ENCODE peak calls at places on chromosome 9, in eight cellular contexts. H, Z, G, V, L, X, C and W are unnamed samples. For H3K4me1 and H3K36me3, the result is how much of the 10 kb centered on the place peaks cover.

GRCh38 chr9:2785060-2785459 is 58.8 kb downstream of the PUM3 start:
- DNase-seq in H (no peak), Z (no peak), G (no peak), V (no peak), L (no peak), X (peak), C (no peak), W (no peak)

GRCh38 chr9:109640232-109641078 is 139.5 kb upstream of the PALM2AKAP2 start:
- DNase-seq in H (peak), Z (peak), G (peak), V (peak), L (peak), X (peak), C (peak), W (peak)

GRCh38 chr9:136720251-136720886 is 8.0 kb downstream of the DIPK1B start:
- DNase-seq in H (no peak), Z (no peak), G (no peak), V (no peak), L (no peak), X (no peak), C (no peak), W (peak)

GRCh38 chr9:131361202-131361833 is 32.6 kb upstream of the PRRC2B start:
- DNase-seq in H (peak), Z (peak), G (peak), V (no peak), L (no peak), X (no peak), C (peak), W (no peak)

GRCh38 chr9:135036861-135037465 is 50.5 kb upstream of the OLFM1 start:
- DNase-seq in H (no peak), Z (no peak), G (no peak), V (peak), L (no peak), X (no peak), C (no peak), W (no peak)

GRCh38 chr9:136694865-136695247 is 7.6 kb upstream of the AGPAT2 start:
- DNase-seq in H (no peak), Z (no peak), G (no peak), V (no peak), L (no peak), X (no peak), C (no peak), W (no peak)

GRCh38 chr9:33737811-33738606 is 57.4 kb upstream of the PRSS3 start:
- DNase-seq in H (no peak), Z (peak), G (peak), V (no peak), L (peak), X (peak), C (peak), W (peak)

GRCh38 chr9:135492886-135493669 is 7.4 kb upstream of the MRPS2 start:
- DNase-seq in H (no peak), Z (no peak), G (no peak), V (no peak), L (no peak), X (no peak), C (no peak), W (no peak)

GRCh38 chr9:6975198-6975597 is 217.4 kb downstream of the KDM4C start:
- DNase-seq in H (no peak), Z (no peak), G (no peak), V (no peak), L (no peak), X (no peak), C (no peak), W (no peak)

GRCh38 chr9:96304230-96304629 is 2.3 kb upstream of the HSD17B3 start:
- DNase-seq in H (no peak), Z (no peak), G (no peak), V (no peak), L (no peak), X (no peak), C (no peak), W (no peak)

GRCh38 chr9:8391566-8391965 is 592.0 kb upstream of the DMAC1 start:
- DNase-seq in H (no peak), Z (no peak), G (no peak), V (no peak), L (no peak), X (no peak), C (no peak), W (no peak)

GRCh38 chr9:3410461-3410860 is 115.3 kb downstream of the RFX3 start:
- DNase-seq in H (no peak), Z (no peak), G (no peak), V (no peak), L (no peak), X (no peak), C (no peak), W (no peak)

GRCh38 chr9:72524820-72525539 is 3.6 kb downstream of the TMC1 start:
- DNase-seq in H (peak), Z (peak), G (no peak), V (peak), L (no peak), X (peak), C (peak), W (peak)

GRCh38 chr9:3758816-3759576 is 233.2 kb upstream of the RFX3 start:
- DNase-seq in H (no peak), Z (no peak), G (no peak), V (no peak), L (no peak), X (peak), C (no peak), W (no peak)

GRCh38 chr9:74662616-74663015 is 165.5 kb downstream of the RORB start:
- DNase-seq in H (no peak), Z (no peak), G (no peak), V (no peak), L (no peak), X (no peak), C (no peak), W (no peak)

GRCh38 chr9:109456811-109457210 is 41.3 kb downstream of the PTPN3 start:
- DNase-seq in H (no peak), Z (no peak), G (no peak), V (no peak), L (no peak), X (no peak), C (no peak), W (no peak)

GRCh38 chr9:83441390-83441789 is 96.8 kb downstream of the FRMD3 start:
- DNase-seq in H (no peak), Z (no peak), G (no peak), V (no peak), L (no peak), X (no peak), C (no peak), W (no peak)

GRCh38 chr9:20760246-20760901 is 76.3 kb downstream of the FOCAD start:
- DNase-seq in H (no peak), Z (peak), G (no peak), V (no peak), L (no peak), X (no peak), C (no peak), W (no peak)

GRCh38 chr9:82124090-82124489 is 135.5 kb downstream of the SPATA31D1 start:
- DNase-seq in H (no peak), Z (peak), G (no peak), V (no peak), L (no peak), X (peak), C (no peak), W (no peak)

GRCh38 chr9:12849486-12850010 is 74.7 kb downstream of the LURAP1L start:
- DNase-seq in H (no peak), Z (no peak), G (no peak), V (no peak), L (no peak), X (peak), C (no peak), W (no peak)

GRCh38 chr9:133003671-133004090 is 25.2 kb downstream of the GFI1B start:
- DNase-seq in H (peak), Z (no peak), G (no peak), V (no peak), L (peak), X (no peak), C (no peak), W (peak)

GRCh38 chr9:86546712-86547111 is 192.5 kb upstream of the TUT7 start:
- DNase-seq in H (no peak), Z (no peak), G (no peak), V (no peak), L (no peak), X (peak), C (no peak), W (no peak)

GRCh38 chr9:124126571-124127289 is 115.2 kb downstream of the LHX2 start:
- DNase-seq in H (peak), Z (peak), G (peak), V (peak), L (peak), X (peak), C (peak), W (peak)

GRCh38 chr9:12730198-12730597 is 37.0 kb downstream of the TYRP1 start:
- DNase-seq in H (no peak), Z (no peak), G (no peak), V (no peak), L (peak), X (no peak), C (no peak), W (no peak)

GRCh38 chr9:123996731-123997421 is 14.7 kb upstream of the LHX2 start:
- DNase-seq in H (peak), Z (peak), G (peak), V (no peak), L (no peak), X (no peak), C (no peak), W (peak)

GRCh38 chr9:72533322-72533721 is 11.9 kb downstream of the TMC1 start:
- DNase-seq in H (no peak), Z (peak), G (no peak), V (no peak), L (no peak), X (no peak), C (no peak), W (no peak)

GRCh38 chr9:115945009-115945431 is 208.6 kb upstream of the PAPPA start:
- DNase-seq in H (peak), Z (no peak), G (no peak), V (peak), L (no peak), X (no peak), C (no peak), W (no peak)

GRCh38 chr9:100602302-100602930 is 24.5 kb downstream of the CAVIN4 start:
- DNase-seq in H (no peak), Z (peak), G (no peak), V (no peak), L (peak), X (peak), C (no peak), W (peak)

GRCh38 chr9:26947736-26948135 is 694 bp upstream of the PLAA start:
- DNase-seq in H (no peak), Z (no peak), G (no peak), V (no peak), L (no peak), X (no peak), C (no peak), W (peak)

GRCh38 chr9:98886691-98887229 is 56.9 kb upstream of the COL15A1 start:
- DNase-seq in H (no peak), Z (no peak), G (no peak), V (peak), L (no peak), X (no peak), C (no peak), W (no peak)

GRCh38 chr9:84857224-84857623 is 187.7 kb downstream of the NTRK2 start:
- DNase-seq in H (no peak), Z (no peak), G (no peak), V (no peak), L (no peak), X (no peak), C (no peak), W (no peak)

GRCh38 chr9:129697111-129697955 is 31.9 kb downstream of the PRRX2 start:
- DNase-seq in H (peak), Z (no peak), G (peak), V (peak), L (peak), X (peak), C (peak), W (peak)

GRCh38 chr9:1222511-1222910 is 172.4 kb downstream of the DMRT2 start:
- DNase-seq in H (no peak), Z (no peak), G (no peak), V (no peak), L (no peak), X (peak), C (no peak), W (no peak)

GRCh38 chr9:121888438-121888775 is 204.7 kb downstream of the TTLL11 start:
- DNase-seq in H (no peak), Z (no peak), G (no peak), V (no peak), L (no peak), X (peak), C (no peak), W (no peak)

GRCh38 chr9:111661802-111662491 is 542 bp downstream of the GNG10 start:
- DNase-seq in H (peak), Z (peak), G (peak), V (peak), L (peak), X (peak), C (peak), W (peak)

GRCh38 chr9:19948021-19948420 is 159.2 kb upstream of the SLC24A2 start:
- DNase-seq in H (no peak), Z (no peak), G (no peak), V (no peak), L (no peak), X (no peak), C (no peak), W (no peak)

GRCh38 chr9:127874301-127875216 is 2.9 kb downstream of the AK1 start:
- DNase-seq in H (no peak), Z (peak), G (no peak), V (no peak), L (no peak), X (no peak), C (no peak), W (no peak)

GRCh38 chr9:16191237-16191636 is 638.4 kb downstream of the CCDC171 start:
- DNase-seq in H (no peak), Z (no peak), G (no peak), V (no peak), L (no peak), X (peak), C (no peak), W (no peak)

GRCh38 chr9:92786298-92786697 is 21.7 kb upstream of the BICD2 start:
- DNase-seq in H (no peak), Z (no peak), G (no peak), V (no peak), L (no peak), X (no peak), C (no peak), W (no peak)
- H3K4me1 ChIP-seq in H (under half), Z (under half), G (under half), V (under half), L (under half), X (under half), C (under half), W (under half)

GRCh38 chr9:125439434-125440272 is 178.0 kb downstream of the GAPVD1 start:
- DNase-seq in H (no peak), Z (no peak), G (no peak), V (no peak), L (no peak), X (no peak), C (no peak), W (no peak)
- H3K36me3 ChIP-seq in H (half or more), Z (under half), G (under half), V (under half), L (under half), X (under half), C (under half), W (under half)

DNA sequence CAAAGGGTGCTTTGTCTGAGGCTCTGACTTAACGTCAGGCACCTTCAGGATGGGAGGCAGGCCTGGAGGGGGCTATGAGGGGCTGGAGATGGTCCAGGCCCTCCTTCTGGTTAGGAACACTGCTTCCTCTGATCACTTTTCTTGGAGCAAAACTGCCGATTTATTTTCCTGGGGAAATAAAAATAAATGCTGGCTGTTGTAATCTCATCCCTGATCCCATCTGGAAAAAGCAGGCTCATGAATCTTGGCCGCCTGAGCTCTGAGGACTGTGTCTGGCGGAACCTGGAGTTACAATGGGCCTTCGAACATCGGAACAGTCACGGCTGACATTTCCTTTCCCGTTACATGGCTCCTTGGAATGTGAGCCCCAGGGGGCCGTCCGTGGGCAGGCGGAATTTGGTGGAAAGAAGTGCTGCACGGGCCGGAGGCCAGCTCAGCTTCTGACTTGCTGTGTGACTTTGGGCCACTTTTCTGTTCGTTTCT is 157.8 kb downstream of the RGS3 start:
- DNase-seq in H (no peak), Z (no peak), G (no peak), V (peak), L (no peak), X (peak), C (peak), W (peak)
- H3K4me1 ChIP-seq in H (under half), Z (under half), G (under half), V (half or more), L (half or more), X (under half), C (under half), W (under half)

GRCh38 chr9:104107799-104108198 is 13.7 kb downstream of the SMC2 start:
- DNase-seq in H (no peak), Z (no peak), G (no peak), V (no peak), L (no peak), X (no peak), C (no peak), W (no peak)

GRCh38 chr9:104108315-104108714 is 14.2 kb downstream of the SMC2 start:
- DNase-seq in H (no peak), Z (no peak), G (no peak), V (no peak), L (no peak), X (no peak), C (no peak), W (no peak)

GRCh38 chr9:104110509-104110908 is 16.4 kb downstream of the SMC2 start:
- DNase-seq in H (no peak), Z (no peak), G (no peak), V (no peak), L (no peak), X (no peak), C (no peak), W (no peak)
- H3K36me3 ChIP-seq in H (half or more), Z (under half), G (under half), V (half or more), L (half or more), X (under half), C (under half), W (under half)

DNA sequence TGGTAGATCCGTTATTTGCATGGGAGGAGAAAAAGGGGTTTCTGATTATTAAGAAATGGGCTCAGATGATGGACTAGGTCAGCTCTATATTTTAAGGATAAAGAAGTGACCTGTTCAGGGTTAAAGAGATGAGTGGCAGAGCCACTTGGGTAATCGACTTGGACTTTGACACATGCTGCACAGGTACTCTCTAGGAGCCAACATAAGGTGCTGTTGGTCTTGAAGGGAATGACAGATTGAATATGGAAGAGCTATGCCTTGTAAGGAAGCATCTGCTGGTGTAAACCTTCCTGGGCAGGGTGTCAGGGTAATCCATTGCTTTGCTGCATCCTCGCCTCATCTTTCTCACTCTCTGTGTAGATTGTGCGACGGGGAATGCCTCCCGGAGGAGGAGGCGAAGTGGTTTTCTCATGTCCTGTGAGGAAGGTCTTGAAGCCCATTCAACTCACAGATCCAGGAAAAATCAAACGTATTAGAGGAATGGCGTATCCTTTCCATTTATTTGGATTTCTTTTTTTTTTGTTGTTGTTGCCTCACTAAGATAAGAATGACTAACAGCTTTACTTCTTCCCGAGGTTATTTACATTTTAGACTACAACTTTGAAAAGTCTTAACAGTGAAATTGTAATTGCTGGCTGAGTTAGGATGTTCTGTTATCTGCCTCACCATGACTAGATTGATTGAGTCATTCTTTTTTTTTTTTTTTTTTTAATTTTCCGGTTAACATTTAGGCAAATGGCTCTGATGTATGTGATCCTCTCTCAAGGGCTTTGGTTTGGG is 41.2 kb downstream of the RCL1 start:
- DNase-seq in H (no peak), Z (no peak), G (no peak), V (no peak), L (no peak), X (peak), C (no peak), W (no peak)
- H3K4me1 ChIP-seq in H (under half), Z (under half), G (under half), V (under half), L (under half), X (under half), C (under half), W (under half)

GRCh38 chr9:138119202-138120027 is 241.8 kb downstream of the CACNA1B start:
- DNase-seq in H (peak), Z (no peak), G (no peak), V (no peak), L (no peak), X (no peak), C (no peak), W (no peak)
- H3K36me3 ChIP-seq in H (under half), Z (under half), G (under half), V (under half), L (under half), X (under half), C (under half), W (under half)